ENCODE peak calls at places on chromosomes 12 and 14, in nine cellular contexts. L, T, R, D, F, J, B, C and K are unnamed samples.

GRCh38 chr12:94228488-94228907 is 80.1 kb downstream of the PLXNC1 start:
- DNase-seq in D (no peak), C (no peak), L (no peak), B (no peak), J (no peak), R (no peak), T (no peak), F (no peak), K (no peak)

GRCh38 chr14:89399594-89400068 is 17.4 kb downstream of the FOXN3 start:
- DNase-seq in F (peak), L (no peak), B (no peak), J (peak), R (no peak), T (no peak), D (no peak), C (no peak), K (no peak)

GRCh38 chr12:6996040-6996441 is 22.2 kb downstream of the LPCAT3 start:
- DNase-seq in B (no peak), F (peak), R (no peak), T (no peak), D (no peak), L (no peak), J (peak), C (no peak), K (no peak)

GRCh38 chr14:105045710-105046326 is 19.4 kb downstream of the GPR132 start:
- DNase-seq in J (peak), L (peak), C (peak), B (peak), T (peak), F (peak), D (peak), R (peak), K (peak)

GRCh38 chr12:16602412-16602811 is 3.5 kb downstream of the LMO3 start:
- DNase-seq in B (no peak), J (peak), R (no peak), C (no peak), F (no peak), T (no peak), D (no peak), L (no peak), K (no peak)

GRCh38 chr14:92481811-92482559 is 31.6 kb upstream of the RIN3 start:
- DNase-seq in B (no peak), J (no peak), L (no peak), D (no peak), C (no peak), R (peak), T (no peak), F (no peak), K (no peak)

GRCh38 chr14:72594099-72594901 is 299.6 kb downstream of the DPF3 start:
- DNase-seq in F (peak), D (no peak), B (no peak), J (no peak), R (no peak), L (peak), C (no peak), T (peak), K (no peak)

GRCh38 chr14:91341331-91342242 is 76.0 kb downstream of the CCDC88C start:
- DNase-seq in J (peak), L (no peak), F (no peak), R (no peak), D (no peak), C (no peak), B (no peak), T (no peak), K (no peak)

GRCh38 chr14:77681196-77682157 is 26.3 kb downstream of the ALKBH1 start:
- DNase-seq in B (no peak), F (peak), L (no peak), R (no peak), T (no peak), J (no peak), C (no peak), D (no peak), K (no peak)

GRCh38 chr12:88057994-88058718 is 29.0 kb upstream of the C12orf50 start:
- DNase-seq in D (no peak), T (no peak), R (no peak), C (no peak), L (no peak), B (no peak), F (no peak), J (peak), K (no peak)

GRCh38 chr14:90193925-90194324 is 62.4 kb upstream of the PSMC1 start:
- DNase-seq in L (no peak), J (no peak), D (no peak), T (no peak), C (no peak), B (no peak), F (no peak), R (no peak), K (no peak)

GRCh38 chr12:77594386-77594785 is 236.3 kb upstream of the NAV3 start:
- DNase-seq in C (no peak), L (no peak), R (no peak), D (no peak), B (no peak), F (no peak), J (no peak), T (no peak), K (no peak)

GRCh38 chr12:11658796-11659195 is 9.3 kb downstream of the ETV6 start:
- DNase-seq in C (no peak), T (no peak), B (no peak), J (no peak), R (no peak), D (no peak), F (peak), L (no peak), K (no peak)

GRCh38 chr14:76872796-76873432 is 46.7 kb downstream of the LRRC74A start:
- DNase-seq in L (peak), B (peak), J (peak), T (peak), F (peak), D (peak), R (peak), C (peak), K (peak)